ENCODE peak calls at places on chromosomes 16 and 17, in six cellular contexts. C is cardiac muscle cell, V is B cell, X is memory B cell, Z is HL-60, D is fibroblast of the conjunctiva. U is an unnamed sample.

GRCh38 chr17:77303620-77304019 is 162.9 kb downstream of the SEC14L1 start:
- DNase-seq in C (no peak), V (no peak), X (no peak), Z (no peak), D (no peak), U (no peak)

GRCh38 chr17:2860045-2860444 is 63.8 kb downstream of the RAP1GAP2 start:
- DNase-seq in C (no peak), V (no peak), X (no peak), Z (no peak), D (no peak), U (no peak)

GRCh38 chr17:66272699-66273390 is 29.6 kb upstream of the PRKCA start:
- DNase-seq in C (no peak), V (no peak), X (no peak), Z (no peak), D (peak; percentile 43), U (no peak)

GRCh38 chr16:82655315-82655714 is 28.5 kb downstream of the CDH13 start:
- DNase-seq in C (no peak), V (no peak), X (no peak), Z (no peak), D (peak; percentile 49), U (no peak)

GRCh38 chr16:9428355-9429005 is 337.0 kb downstream of the HAPSTR1 start:
- DNase-seq in C (no peak), V (no peak), X (no peak), Z (no peak), D (no peak), U (no peak)

GRCh38 chr16:66902648-66903543 is 15.8 kb downstream of the CDH16 start:
- DNase-seq in C (peak; percentile 93), V (peak; percentile 17), X (no peak), Z (no peak), D (no peak), U (no peak)

GRCh38 chr17:29826045-29826692 is 103.9 kb downstream of the SSH2 start:
- DNase-seq in C (no peak), V (no peak), X (no peak), Z (no peak), D (no peak), U (no peak)

GRCh38 chr17:53934931-53935330 is 112.2 kb downstream of the KIF2B start:
- DNase-seq in C (no peak), V (no peak), X (no peak), Z (no peak), D (no peak), U (no peak)

GRCh38 chr17:79192503-79193500 is 118.2 kb downstream of the ENGASE start:
- DNase-seq in C (peak; percentile 90), V (no peak), X (no peak), Z (peak; percentile 3), D (no peak), U (no peak)

GRCh38 chr17:34313164-34313563 is 6.1 kb upstream of the CCL8 start:
- DNase-seq in C (no peak), V (no peak), X (no peak), Z (no peak), D (peak; percentile 38), U (no peak)

GRCh38 chr16:242281-242680 is 7.7 kb downstream of the FAM234A start:
- DNase-seq in C (no peak), V (no peak), X (no peak), Z (no peak), D (no peak), U (no peak)

GRCh38 chr16:11410382-11411058 is 65.3 kb downstream of the RMI2 start:
- DNase-seq in C (no peak), V (no peak), X (no peak), Z (peak; percentile 84), D (no peak), U (no peak)

GRCh38 chr17:39939588-39940419 is 12.3 kb downstream of the LRRC3C start:
- DNase-seq in C (no peak), V (peak; percentile 47), X (no peak), Z (peak; percentile 53), D (peak; percentile 56), U (no peak)

GRCh38 chr17:82985973-82986372 is 93.4 kb upstream of the METRNL start:
- DNase-seq in C (peak; percentile 60), V (peak; percentile 68), X (no peak), Z (peak; percentile 43), D (no peak), U (no peak)

GRCh38 chr17:9924735-9925191 is 19.7 kb upstream of the RCVRN start:
- DNase-seq in C (peak; percentile 77), V (peak; percentile 66), X (peak; percentile 34), Z (peak; percentile 37), D (peak; percentile 48), U (no peak)

GRCh38 chr16:31113420-31114124 is 3.9 kb upstream of the KAT8 start:
- DNase-seq in C (no peak), V (no peak), X (no peak), Z (peak; percentile 76), D (no peak), U (no peak)

GRCh38 chr16:68183033-68183432 is 52.9 kb downstream of the ESRP2 start:
- DNase-seq in C (no peak), V (no peak), X (no peak), Z (no peak), D (no peak), U (no peak)

GRCh38 chr17:58960068-58960467 is 146.6 kb downstream of the TRIM37 start:
- DNase-seq in C (peak; percentile 21), V (no peak), X (no peak), Z (peak; percentile 26), D (peak; percentile 26), U (no peak)

GRCh38 chr17:73308017-73308823 is 3.6 kb downstream of the CDC42EP4 start:
- DNase-seq in C (peak; percentile 27), V (no peak), X (no peak), Z (peak; percentile 79), D (no peak), U (no peak)

GRCh38 chr16:69906838-69907301 is 44.3 kb upstream of the CLEC18A start:
- DNase-seq in C (no peak), V (no peak), X (no peak), Z (no peak), D (peak; percentile 40), U (no peak)